ENCODE peak calls at places on chromosome 10, in five cellular contexts. W is HepG2, N is GM12878, E is SK-N-SH, M is H1. P is an unnamed sample.

GRCh38 chr10:75525646-75526045 is 94.2 kb downstream of the LRMDA start:
- DNase-seq in W (no peak), N (no peak), E (no peak), M (no peak), P (no peak)

GRCh38 chr10:94546058-94546595 is 539 bp downstream of the HELLS start:
- DNase-seq in W (peak; percentile 13), N (no peak), E (peak; percentile 55), M (no peak), P (peak; percentile 10)

GRCh38 chr10:46523881-46524470 is 32.5 kb downstream of the GPRIN2 start:
- DNase-seq in W (no peak), N (no peak), E (peak; percentile 38), M (no peak), P (no peak)

GRCh38 chr10:129959544-129960492 is 4.3 kb downstream of the EBF3 start:
- DNase-seq in W (no peak), N (no peak), E (no peak), M (no peak), P (no peak)

GRCh38 chr10:117965984-117966383 is 80.8 kb downstream of the RAB11FIP2 start:
- DNase-seq in W (no peak), N (no peak), E (no peak), M (no peak), P (no peak)

GRCh38 chr10:22631646-22632278 is 82.6 kb downstream of the PIP4K2A start:
- DNase-seq in W (peak; percentile 29), N (no peak), E (no peak), M (no peak), P (peak; percentile 84)

GRCh38 chr10:101512741-101513140 is 75.3 kb downstream of the POLL start:
- DNase-seq in W (no peak), N (no peak), E (no peak), M (no peak), P (no peak)

GRCh38 chr10:22229756-22230330 is 12.0 kb upstream of the EBLN1 start:
- DNase-seq in W (no peak), N (no peak), E (no peak), M (no peak), P (peak; percentile 18)

GRCh38 chr10:26479766-26480492 is 41.8 kb downstream of the APBB1IP start:
- DNase-seq in W (no peak), N (no peak), E (no peak), M (no peak), P (no peak)

GRCh38 chr10:27568196-27569175 is 64.4 kb downstream of the RAB18 start:
- DNase-seq in W (no peak), N (no peak), E (no peak), M (no peak), P (no peak)

GRCh38 chr10:21950566-21950965 is 53.0 kb downstream of the DNAJC1 start:
- DNase-seq in W (no peak), N (no peak), E (no peak), M (no peak), P (no peak)

GRCh38 chr10:115018185-115018931 is 74.8 kb upstream of the ATRNL1 start:
- DNase-seq in W (no peak), N (no peak), E (no peak), M (peak; percentile 27), P (no peak)

GRCh38 chr10:18233775-18234174 is 93.6 kb downstream of the CACNB2 start:
- DNase-seq in W (no peak), N (no peak), E (peak; percentile 21), M (no peak), P (no peak)

GRCh38 chr10:126511917-126512487 is 123.7 kb upstream of the ADAM12 start:
- DNase-seq in W (no peak), N (no peak), E (no peak), M (no peak), P (no peak)

GRCh38 chr10:103737735-103738367 is 117.5 kb downstream of the SH3PXD2A start:
- DNase-seq in W (no peak), N (no peak), E (peak; percentile 58), M (no peak), P (no peak)

GRCh38 chr10:7374795-7375194 is 36.0 kb downstream of the SFMBT2 start:
- DNase-seq in W (no peak), N (no peak), E (no peak), M (no peak), P (no peak)

GRCh38 chr10:43208147-43209063 is 58.5 kb downstream of the RASGEF1A start:
- DNase-seq in W (no peak), N (no peak), E (peak; percentile 12), M (peak; percentile 41), P (no peak)

GRCh38 chr10:50997461-50997860 is 76.8 kb upstream of the PRKG1 start:
- DNase-seq in W (no peak), N (no peak), E (no peak), M (no peak), P (no peak)

GRCh38 chr10:74977913-74978847 is 133.3 kb upstream of the SAMD8 start:
- DNase-seq in W (no peak), N (peak; percentile 86), E (no peak), M (no peak), P (no peak)

GRCh38 chr10:9010931-9011670 is 956.6 kb downstream of the GATA3 start:
- DNase-seq in W (no peak), N (no peak), E (no peak), M (no peak), P (no peak)

GRCh38 chr10:74542077-74542476 is 284.3 kb upstream of the KAT6B start:
- DNase-seq in W (no peak), N (no peak), E (no peak), M (no peak), P (no peak)

GRCh38 chr10:29131952-29132820 is 156.7 kb upstream of the LYZL1 start:
- DNase-seq in W (peak; percentile 36), N (no peak), E (no peak), M (no peak), P (peak; percentile 92)

GRCh38 chr10:132133005-132133404 is 53.7 kb upstream of the DPYSL4 start:
- DNase-seq in W (no peak), N (no peak), E (peak; percentile 88), M (no peak), P (no peak)

GRCh38 chr10:132551093-132551807 is 13.7 kb downstream of the INPP5A start:
- DNase-seq in W (no peak), N (no peak), E (peak; percentile 23), M (no peak), P (no peak)

GRCh38 chr10:71585579-71586092 is 133.9 kb downstream of the C10orf105 start:
- DNase-seq in W (no peak), N (no peak), E (no peak), M (no peak), P (no peak)

GRCh38 chr10:94439275-94439861 is 37.0 kb downstream of the TBC1D12 start:
- DNase-seq in W (no peak), N (no peak), E (no peak), M (no peak), P (no peak)

GRCh38 chr10:44932338-44933116 is 21.4 kb downstream of the TMEM72 start:
- DNase-seq in W (peak; percentile 76), N (peak; percentile 53), E (peak; percentile 79), M (peak; percentile 99), P (peak; percentile 84)

GRCh38 chr10:5400843-5401242 is 3.8 kb downstream of the TUBAL3 start:
- DNase-seq in W (no peak), N (no peak), E (no peak), M (no peak), P (no peak)

GRCh38 chr10:34522542-34522941 is 292.6 kb downstream of the PARD3 start:
- DNase-seq in W (no peak), N (no peak), E (peak; percentile 22), M (no peak), P (no peak)
- TF ChIP-seq GABPA in W (no peak), N (no peak), E (no peak), M (no peak), P (no peak)

GRCh38 chr10:96454184-96454583 is 59.5 kb downstream of the TLL2 start:
- DNase-seq in W (no peak), N (no peak), E (no peak), M (peak; percentile 39), P (no peak)

GRCh38 chr10:96448021-96448457 is 65.7 kb downstream of the TLL2 start:
- DNase-seq in W (no peak), N (peak; percentile 21), E (no peak), M (no peak), P (no peak)

GRCh38 chr10:96448558-96448957 is 65.2 kb downstream of the TLL2 start:
- DNase-seq in W (no peak), N (no peak), E (no peak), M (no peak), P (no peak)

GRCh38 chr10:96452494-96452893 is 61.2 kb downstream of the TLL2 start:
- DNase-seq in W (no peak), N (no peak), E (no peak), M (peak; percentile 27), P (no peak)

DNA sequence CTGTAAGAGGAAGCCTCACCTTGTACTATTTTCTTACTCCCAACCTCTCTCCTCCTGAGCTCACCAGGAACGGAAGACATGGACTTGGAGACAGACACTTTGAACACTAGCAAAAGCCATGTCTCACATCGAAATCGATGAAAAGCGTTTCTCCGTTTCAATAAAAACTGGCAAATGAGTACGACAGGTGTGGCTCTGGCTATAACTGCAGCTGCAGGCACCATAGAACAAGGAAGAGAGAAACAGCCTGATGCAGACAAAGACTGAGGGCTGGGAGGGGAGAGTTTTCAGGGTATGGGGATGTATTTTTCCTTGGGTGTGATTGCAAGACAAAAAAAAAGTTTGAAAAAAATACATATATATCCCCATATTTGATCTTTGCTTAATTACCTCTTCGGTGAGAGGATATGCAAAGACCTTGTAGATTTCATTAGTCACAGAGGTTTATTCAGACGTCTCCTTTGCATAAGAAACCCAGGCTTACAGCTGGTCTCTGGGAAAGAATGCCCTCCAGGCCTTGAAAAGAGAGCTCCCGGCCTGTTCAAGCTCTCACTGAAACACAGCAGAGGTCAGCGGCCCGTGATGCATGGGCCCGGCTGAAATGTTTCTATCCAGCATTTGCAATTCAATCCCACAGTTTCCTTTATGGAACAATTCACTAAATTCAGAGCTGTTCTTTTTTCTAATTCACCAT is 63.1 kb downstream of the TLL2 start:
- DNase-seq in W (no peak), N (no peak), E (no peak), M (peak; percentile 52), P (no peak)
- TF ChIP-seq MAX in W (no peak), N (no peak), E (no peak), M (no peak), P (no peak)

GRCh38 chr10:79178614-79179403 is 110.0 kb downstream of the ZMIZ1 start:
- DNase-seq in W (no peak), N (no peak), E (peak; percentile 90), M (no peak), P (peak; percentile 99)
- TF ChIP-seq GABPA in W (no peak), N (no peak), E (no peak), M (no peak), P (peak; percentile 51)

GRCh38 chr10:25018703-25019102 is 2.3 kb downstream of the THNSL1 start:
- DNase-seq in W (no peak), N (no peak), E (no peak), M (no peak), P (no peak)

GRCh38 chr10:25015927-25016348 is at the start of gene ENKUR:
- DNase-seq in W (peak; percentile 84), N (no peak), E (peak; percentile 74), M (peak; percentile 89), P (peak; percentile 84)

GRCh38 chr10:25016349-25017246 is at the start of gene THNSL1:
- DNase-seq in W (peak; percentile 97), N (peak; percentile 90), E (peak; percentile 92), M (peak; percentile 90), P (peak; percentile 99)

GRCh38 chr10:25017661-25018060 is 1.2 kb downstream of the THNSL1 start:
- DNase-seq in W (no peak), N (no peak), E (no peak), M (no peak), P (peak; percentile 41)

GRCh38 chr10:25017247-25017590 is 807 bp downstream of the THNSL1 start:
- DNase-seq in W (no peak), N (peak; percentile 20), E (peak; percentile 29), M (no peak), P (peak; percentile 30)
- TF ChIP-seq MAX in W (no peak), N (no peak), E (no peak), M (no peak), P (no peak)

GRCh38 chr10:97320480-97321031 is 1.5 kb downstream of the FRAT1 start:
- DNase-seq in W (no peak), N (no peak), E (peak; percentile 27), M (no peak), P (no peak)
- TF ChIP-seq GABPA in W (no peak), N (no peak), E (no peak), M (no peak), P (no peak)